ENCODE peak calls at places on chromosomes 11 and 22, in six cellular contexts. One of them, this sample, is unnamed.

GRCh38 chr22:38681784-38682335 is at the start of gene TOMM22:
- DNase-seq in astrocyte of the cerebellum: peak
- DNase-seq in fibroblast of mammary gland: peak
- DNase-seq in HFF-Myc: peak
- DNase-seq in kidney: peak
- DNase-seq in astrocyte: peak
- DNase-seq in this sample: no peak

GRCh38 chr11:69614085-69614484 is 26.9 kb upstream of the CCND1 start:
- DNase-seq in HFF-Myc: no peak
- DNase-seq in fibroblast of mammary gland: no peak
- DNase-seq in astrocyte: no peak
- DNase-seq in kidney: no peak
- DNase-seq in astrocyte of the cerebellum: no peak
- DNase-seq in this sample: no peak

GRCh38 chr22:31490496-31490925 is 869 bp upstream of the EIF4ENIF1 start:
- DNase-seq in kidney: no peak
- DNase-seq in astrocyte of the cerebellum: peak
- DNase-seq in astrocyte: peak
- DNase-seq in fibroblast of mammary gland: peak
- DNase-seq in HFF-Myc: peak
- DNase-seq in this sample: peak

GRCh38 chr11:36748856-36749255 is 150.8 kb upstream of the RAG2 start:
- DNase-seq in fibroblast of mammary gland: peak
- DNase-seq in astrocyte of the cerebellum: no peak
- DNase-seq in astrocyte: no peak
- DNase-seq in HFF-Myc: no peak
- DNase-seq in kidney: no peak
- DNase-seq in this sample: no peak

GRCh38 chr11:62602141-62603071 is 741 bp upstream of the MTA2 start:
- DNase-seq in kidney: peak
- DNase-seq in astrocyte: no peak
- DNase-seq in astrocyte of the cerebellum: no peak
- DNase-seq in fibroblast of mammary gland: peak
- DNase-seq in HFF-Myc: no peak
- DNase-seq in this sample: no peak

GRCh38 chr11:104926771-104927470 is 28.7 kb upstream of the CASP12 start:
- DNase-seq in HFF-Myc: no peak
- DNase-seq in fibroblast of mammary gland: no peak
- DNase-seq in astrocyte: peak
- DNase-seq in astrocyte of the cerebellum: no peak
- DNase-seq in kidney: peak
- DNase-seq in this sample: no peak

GRCh38 chr11:33399421-33399820 is 142.2 kb downstream of the HIPK3 start:
- DNase-seq in fibroblast of mammary gland: no peak
- DNase-seq in kidney: no peak
- DNase-seq in HFF-Myc: no peak
- DNase-seq in astrocyte: no peak
- DNase-seq in astrocyte of the cerebellum: no peak
- DNase-seq in this sample: no peak

GRCh38 chr22:27843441-27843840 is 41.9 kb upstream of the MN1 start:
- DNase-seq in astrocyte of the cerebellum: no peak
- DNase-seq in astrocyte: no peak
- DNase-seq in fibroblast of mammary gland: no peak
- DNase-seq in HFF-Myc: no peak
- DNase-seq in kidney: no peak
- DNase-seq in this sample: no peak

GRCh38 chr11:58768137-58768536 is 36.4 kb upstream of the GLYAT start:
- DNase-seq in HFF-Myc: no peak
- DNase-seq in astrocyte: no peak
- DNase-seq in fibroblast of mammary gland: no peak
- DNase-seq in kidney: no peak
- DNase-seq in astrocyte of the cerebellum: no peak
- DNase-seq in this sample: no peak

GRCh38 chr22:30301995-30302809 is 12.9 kb upstream of the CASTOR1 start:
- DNase-seq in astrocyte: peak
- DNase-seq in kidney: no peak
- DNase-seq in fibroblast of mammary gland: peak
- DNase-seq in HFF-Myc: no peak
- DNase-seq in astrocyte of the cerebellum: peak
- DNase-seq in this sample: peak

GRCh38 chr11:27218498-27219038 is 144.4 kb downstream of the CCDC34 start:
- DNase-seq in astrocyte of the cerebellum: peak
- DNase-seq in kidney: no peak
- DNase-seq in HFF-Myc: peak
- DNase-seq in astrocyte: peak
- DNase-seq in fibroblast of mammary gland: peak
- DNase-seq in this sample: peak

GRCh38 chr22:26174280-26174679 is 5.0 kb downstream of the SEZ6L start:
- DNase-seq in fibroblast of mammary gland: no peak
- DNase-seq in astrocyte: no peak
- DNase-seq in kidney: no peak
- DNase-seq in astrocyte of the cerebellum: no peak
- DNase-seq in HFF-Myc: no peak
- DNase-seq in this sample: no peak

GRCh38 chr22:45460288-45461109 is 42.2 kb upstream of the FBLN1 start:
- DNase-seq in kidney: peak
- DNase-seq in fibroblast of mammary gland: peak
- DNase-seq in astrocyte: no peak
- DNase-seq in astrocyte of the cerebellum: no peak
- DNase-seq in HFF-Myc: no peak
- DNase-seq in this sample: no peak

GRCh38 chr11:63680842-63681207 is 475 bp upstream of the RTN3 start:
- DNase-seq in fibroblast of mammary gland: peak
- DNase-seq in HFF-Myc: no peak
- DNase-seq in kidney: no peak
- DNase-seq in astrocyte: no peak
- DNase-seq in astrocyte of the cerebellum: no peak
- DNase-seq in this sample: no peak

GRCh38 chr22:31343235-31344191 is 2.6 kb downstream of the PATZ1 start:
- DNase-seq in fibroblast of mammary gland: no peak
- DNase-seq in HFF-Myc: no peak
- DNase-seq in kidney: peak
- DNase-seq in astrocyte: no peak
- DNase-seq in astrocyte of the cerebellum: no peak
- DNase-seq in this sample: no peak

GRCh38 chr11:69969890-69970784 is 108.0 kb upstream of the ANO1 start:
- DNase-seq in HFF-Myc: no peak
- DNase-seq in kidney: no peak
- DNase-seq in astrocyte: no peak
- DNase-seq in fibroblast of mammary gland: no peak
- DNase-seq in astrocyte of the cerebellum: no peak
- DNase-seq in this sample: no peak

GRCh38 chr11:78465169-78465942 is 47.7 kb upstream of the GAB2 start:
- DNase-seq in fibroblast of mammary gland: no peak
- DNase-seq in astrocyte of the cerebellum: no peak
- DNase-seq in HFF-Myc: no peak
- DNase-seq in kidney: peak
- DNase-seq in astrocyte: no peak
- DNase-seq in this sample: no peak

GRCh38 chr22:41237707-41238569 is 2.8 kb downstream of the CHADL start:
- DNase-seq in HFF-Myc: no peak
- DNase-seq in astrocyte: no peak
- DNase-seq in astrocyte of the cerebellum: no peak
- DNase-seq in fibroblast of mammary gland: peak
- DNase-seq in kidney: peak
- DNase-seq in this sample: no peak

DNA sequence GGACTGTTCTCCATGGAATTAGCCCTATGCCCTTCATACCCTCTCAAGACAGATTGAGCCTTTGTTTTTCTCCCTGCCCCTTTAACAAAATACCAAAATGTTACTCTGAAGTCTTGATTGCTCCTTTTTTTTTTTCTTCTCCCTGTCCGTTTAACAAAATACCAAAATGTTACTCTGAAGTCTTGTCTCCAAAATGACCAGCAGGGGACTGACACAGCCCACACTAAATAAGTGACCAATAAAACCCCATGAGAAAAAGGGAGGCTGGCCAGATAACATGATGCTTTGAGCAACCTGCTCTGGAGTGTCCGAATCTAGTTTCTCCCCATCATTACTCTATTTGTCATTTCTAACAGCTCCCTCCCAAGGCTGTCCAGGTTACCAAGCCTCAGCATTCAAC is 42.6 kb upstream of the SLC1A2 start:
- DNase-seq in fibroblast of mammary gland: no peak
- DNase-seq in astrocyte: no peak
- DNase-seq in kidney: no peak
- DNase-seq in astrocyte of the cerebellum: no peak
- DNase-seq in HFF-Myc: no peak
- DNase-seq in this sample: no peak
- TF ChIP-seq CTCF in fibroblast of mammary gland: no peak
- TF ChIP-seq CTCF in astrocyte: no peak
- TF ChIP-seq CTCF in kidney: no peak
- TF ChIP-seq CTCF in astrocyte of the cerebellum: no peak
- TF ChIP-seq CTCF in HFF-Myc: no peak
- TF ChIP-seq CTCF in this sample: peak

GRCh38 chr11:67285541-67286498 is 3.3 kb upstream of the ANKRD13D start:
- DNase-seq in astrocyte of the cerebellum: no peak
- DNase-seq in HFF-Myc: no peak
- DNase-seq in kidney: peak
- DNase-seq in fibroblast of mammary gland: no peak
- DNase-seq in astrocyte: no peak
- DNase-seq in this sample: no peak

GRCh38 chr11:67283490-67283963 is 5.6 kb upstream of the ANKRD13D start:
- DNase-seq in astrocyte: no peak
- DNase-seq in kidney: no peak
- DNase-seq in astrocyte of the cerebellum: no peak
- DNase-seq in HFF-Myc: no peak
- DNase-seq in fibroblast of mammary gland: no peak
- DNase-seq in this sample: no peak

GRCh38 chr11:67286621-67287333 is 2.3 kb upstream of the ANKRD13D start:
- DNase-seq in kidney: peak
- DNase-seq in fibroblast of mammary gland: no peak
- DNase-seq in HFF-Myc: no peak
- DNase-seq in astrocyte: no peak
- DNase-seq in astrocyte of the cerebellum: no peak
- DNase-seq in this sample: no peak

GRCh38 chr11:67282876-67283371 is 6.2 kb upstream of the ANKRD13D start:
- DNase-seq in astrocyte: no peak
- DNase-seq in fibroblast of mammary gland: no peak
- DNase-seq in astrocyte of the cerebellum: no peak
- DNase-seq in HFF-Myc: no peak
- DNase-seq in kidney: peak
- DNase-seq in this sample: no peak

GRCh38 chr11:67284811-67285540 is 4.1 kb upstream of the ANKRD13D start:
- DNase-seq in astrocyte: no peak
- DNase-seq in astrocyte of the cerebellum: no peak
- DNase-seq in kidney: peak
- DNase-seq in fibroblast of mammary gland: no peak
- DNase-seq in HFF-Myc: no peak
- DNase-seq in this sample: no peak
- H3K4me3 ChIP-seq in astrocyte: no peak
- H3K4me3 ChIP-seq in astrocyte of the cerebellum: no peak
- H3K4me3 ChIP-seq in kidney: no peak
- H3K4me3 ChIP-seq in fibroblast of mammary gland: no peak
- H3K4me3 ChIP-seq in HFF-Myc: no peak
- H3K4me3 ChIP-seq in this sample: no peak

GRCh38 chr11:100689141-100689540 is 2.1 kb downstream of the ARHGAP42 start:
- DNase-seq in astrocyte of the cerebellum: no peak
- DNase-seq in kidney: no peak
- DNase-seq in HFF-Myc: no peak
- DNase-seq in fibroblast of mammary gland: no peak
- DNase-seq in astrocyte: no peak
- DNase-seq in this sample: no peak

GRCh38 chr11:100687032-100687629 is at the start of gene ARHGAP42:
- DNase-seq in astrocyte of the cerebellum: no peak
- DNase-seq in fibroblast of mammary gland: peak
- DNase-seq in astrocyte: peak
- DNase-seq in kidney: peak
- DNase-seq in HFF-Myc: no peak
- DNase-seq in this sample: no peak

GRCh38 chr11:100684101-100685065 is 2.7 kb upstream of the ARHGAP42 start:
- DNase-seq in astrocyte of the cerebellum: no peak
- DNase-seq in fibroblast of mammary gland: peak
- DNase-seq in kidney: no peak
- DNase-seq in HFF-Myc: no peak
- DNase-seq in astrocyte: peak
- DNase-seq in this sample: peak

GRCh38 chr11:100686476-100686875 is 612 bp upstream of the ARHGAP42 start:
- DNase-seq in kidney: no peak
- DNase-seq in HFF-Myc: no peak
- DNase-seq in astrocyte of the cerebellum: no peak
- DNase-seq in fibroblast of mammary gland: no peak
- DNase-seq in astrocyte: no peak
- DNase-seq in this sample: no peak

GRCh38 chr11:100687630-100688395 is 725 bp downstream of the ARHGAP42 start:
- DNase-seq in astrocyte: peak
- DNase-seq in astrocyte of the cerebellum: peak
- DNase-seq in kidney: peak
- DNase-seq in fibroblast of mammary gland: peak
- DNase-seq in HFF-Myc: peak
- DNase-seq in this sample: peak
- TF ChIP-seq CTCF in astrocyte: peak
- TF ChIP-seq CTCF in astrocyte of the cerebellum: peak
- TF ChIP-seq CTCF in kidney: peak
- TF ChIP-seq CTCF in fibroblast of mammary gland: peak
- TF ChIP-seq CTCF in HFF-Myc: peak
- TF ChIP-seq CTCF in this sample: peak

GRCh38 chr11:43557553-43558031 is 122.9 kb upstream of the HSD17B12 start:
- DNase-seq in astrocyte: no peak
- DNase-seq in HFF-Myc: no peak
- DNase-seq in fibroblast of mammary gland: no peak
- DNase-seq in astrocyte of the cerebellum: no peak
- DNase-seq in kidney: no peak
- DNase-seq in this sample: no peak

GRCh38 chr11:43556892-43557291 is 123.6 kb upstream of the HSD17B12 start:
- DNase-seq in HFF-Myc: no peak
- DNase-seq in kidney: no peak
- DNase-seq in fibroblast of mammary gland: no peak
- DNase-seq in astrocyte of the cerebellum: no peak
- DNase-seq in astrocyte: no peak
- DNase-seq in this sample: no peak

GRCh38 chr11:43556269-43556668 is 124.3 kb upstream of the HSD17B12 start:
- DNase-seq in HFF-Myc: no peak
- DNase-seq in astrocyte: no peak
- DNase-seq in fibroblast of mammary gland: no peak
- DNase-seq in kidney: no peak
- DNase-seq in astrocyte of the cerebellum: no peak
- DNase-seq in this sample: no peak

GRCh38 chr11:43558056-43558455 is 122.5 kb upstream of the HSD17B12 start:
- DNase-seq in HFF-Myc: no peak
- DNase-seq in astrocyte of the cerebellum: no peak
- DNase-seq in fibroblast of mammary gland: no peak
- DNase-seq in astrocyte: no peak
- DNase-seq in kidney: no peak
- DNase-seq in this sample: no peak

DNA sequence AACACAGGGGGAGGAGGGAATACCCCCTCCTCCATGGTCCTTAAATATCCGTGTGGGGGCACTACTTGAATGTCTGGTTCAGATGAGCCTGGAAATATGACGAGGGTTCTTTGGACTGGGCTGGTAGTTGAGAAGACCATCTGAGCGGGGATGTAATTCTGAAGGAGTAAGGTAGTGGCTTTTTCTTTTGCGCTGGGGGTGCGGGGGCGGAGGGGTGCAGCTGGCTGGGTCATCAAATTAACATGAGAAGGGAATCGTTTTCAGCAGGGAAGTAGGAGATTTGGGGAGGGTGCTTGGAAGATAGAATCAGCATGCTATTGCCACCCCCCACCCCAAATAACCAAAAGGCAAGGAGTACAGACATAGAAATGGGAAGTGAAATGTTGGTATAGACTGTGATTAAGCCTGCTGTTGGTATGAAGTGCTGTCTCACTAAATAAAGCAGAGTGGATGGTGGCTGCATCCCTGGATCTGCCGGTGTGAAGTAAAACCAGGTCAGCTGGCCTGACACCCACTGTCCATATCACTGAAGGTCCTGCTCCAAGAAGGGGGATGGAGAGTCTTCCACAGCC is 121.9 kb upstream of the HSD17B12 start:
- DNase-seq in kidney: no peak
- DNase-seq in astrocyte: no peak
- DNase-seq in fibroblast of mammary gland: no peak
- DNase-seq in HFF-Myc: no peak
- DNase-seq in astrocyte of the cerebellum: no peak
- DNase-seq in this sample: no peak
- H3K4me3 ChIP-seq in kidney: no peak
- H3K4me3 ChIP-seq in astrocyte: no peak
- H3K4me3 ChIP-seq in fibroblast of mammary gland: no peak
- H3K4me3 ChIP-seq in HFF-Myc: no peak
- H3K4me3 ChIP-seq in astrocyte of the cerebellum: no peak
- H3K4me3 ChIP-seq in this sample: no peak